ENCODE peak calls at places on chromosomes 7 and 10, in nine cellular contexts. M is ACHN; Q is mucosa of descending colon; K is activated T-cell treated with anti-CD3 and anti-CD28 coated beads for 48 hours; D is NCI-H1092 treated with DMSO at 0.1 percent for 48 hours; X is pancreas; U is occipital lobe; W is GM04504; A is stimulated activated CD4-positive, alpha-beta T cell treated with anti-CD3 and anti-CD28 coated beads, Interleukin-2, amount 100 ng/mL, for 48 hours. E is an unnamed sample.

GRCh38 chr10:102796407-102797176 is 40.6 kb downstream of the CYP17A1 start:
- DNase-seq in A (peak), W (no peak), M (no peak), X (peak), K (peak), Q (peak), D (no peak), U (peak), E (peak)

GRCh38 chr7:157627033-157627432 is 290.2 kb downstream of the DNAJB6 start:
- DNase-seq in W (no peak), U (no peak), X (no peak), K (no peak), M (no peak), D (no peak), A (no peak), Q (no peak), E (no peak)

GRCh38 chr7:96122746-96123145 is 199.2 kb downstream of the SLC25A13 start:
- DNase-seq in D (no peak), M (no peak), K (no peak), Q (no peak), A (no peak), X (no peak), U (no peak), W (no peak), E (no peak)

GRCh38 chr7:904847-905246 is 28.5 kb downstream of the GET4 start:
- DNase-seq in D (no peak), M (peak), A (no peak), X (peak), W (no peak), Q (no peak), K (no peak), U (no peak), E (no peak)

GRCh38 chr10:92204238-92204637 is 86.6 kb downstream of the CPEB3 start:
- DNase-seq in Q (peak), D (peak), U (no peak), A (no peak), M (no peak), W (no peak), X (no peak), K (no peak), E (no peak)

GRCh38 chr10:21315321-21316220 is 209.9 kb downstream of the SKIDA1 start:
- DNase-seq in D (no peak), M (peak), X (peak), W (peak), U (peak), Q (no peak), K (no peak), A (no peak), E (no peak)

GRCh38 chr10:57983226-57983870 is 284.3 kb downstream of the IPMK start:
- DNase-seq in X (no peak), K (no peak), D (no peak), M (no peak), Q (no peak), W (no peak), A (no peak), U (no peak), E (no peak)

GRCh38 chr7:95684037-95684436 is 87.7 kb upstream of the PDK4 start:
- DNase-seq in D (peak), U (no peak), K (no peak), A (no peak), W (peak), Q (no peak), M (peak), X (no peak), E (no peak)

GRCh38 chr10:93413252-93413689 is 68.9 kb downstream of the MYOF start:
- DNase-seq in M (no peak), K (peak), U (no peak), D (no peak), A (peak), W (no peak), X (no peak), Q (no peak), E (peak)

GRCh38 chr7:155824195-155824915 is 12.1 kb upstream of the SHH start:
- DNase-seq in W (no peak), A (no peak), M (no peak), K (no peak), X (no peak), U (no peak), Q (peak), D (no peak), E (no peak)

GRCh38 chr7:46542076-46542475 is 621.0 kb upstream of the IGFBP3 start:
- DNase-seq in Q (no peak), D (no peak), K (no peak), X (no peak), U (no peak), M (no peak), W (no peak), A (no peak), E (no peak)

GRCh38 chr10:79249156-79250121 is 97.8 kb upstream of the PPIF start:
- DNase-seq in W (no peak), K (no peak), Q (no peak), D (no peak), U (no peak), M (no peak), X (no peak), A (no peak), E (peak)

GRCh38 chr10:28587970-28588290 is 55.0 kb downstream of the WAC start:
- DNase-seq in M (peak), X (no peak), D (no peak), W (peak), K (no peak), U (no peak), A (no peak), Q (no peak), E (no peak)

GRCh38 chr7:150381785-150382122 is 2.6 kb downstream of the ZNF775 start:
- DNase-seq in U (no peak), X (no peak), W (no peak), D (no peak), A (no peak), M (no peak), K (no peak), Q (no peak), E (no peak)

GRCh38 chr10:88082806-88083596 is 219.6 kb downstream of the PTEN start:
- DNase-seq in U (no peak), K (no peak), D (no peak), M (no peak), A (no peak), X (no peak), Q (no peak), W (no peak), E (peak)

GRCh38 chr10:70693619-70694286 is 21.4 kb downstream of the ADAMTS14 start:
- DNase-seq in X (no peak), A (no peak), U (no peak), W (peak), Q (no peak), K (no peak), D (no peak), M (no peak), E (no peak)

GRCh38 chr7:98681496-98681895 is 64.4 kb downstream of the NPTX2 start:
- DNase-seq in D (peak), X (no peak), A (no peak), W (no peak), K (no peak), U (no peak), M (no peak), Q (no peak), E (no peak)